ENCODE peak calls at places on chromosomes 3 and 15, in six cellular contexts. B, K, R, Z, A and D are unnamed samples.

GRCh38 chr3:24505678-24506560 is 11.3 kb upstream of the THRB start:
- ATAC-seq in R (no peak), K (no peak), A (no peak), B (no peak), Z (no peak), D (no peak)

GRCh38 chr3:33187368-33187634 is 31.3 kb downstream of the SUSD5 start:
- ATAC-seq in A (no peak), K (peak), R (no peak), B (no peak), Z (no peak), D (no peak)

GRCh38 chr15:67771201-67771600 is 54.1 kb upstream of the SKOR1 start:
- ATAC-seq in R (no peak), Z (no peak), K (no peak), B (no peak), A (no peak), D (no peak)

GRCh38 chr3:128493221-128494151 is 485 bp upstream of the GATA2 start:
- ATAC-seq in Z (no peak), B (no peak), K (peak), A (no peak), R (no peak), D (no peak)

GRCh38 chr3:107861904-107862303 is 228.9 kb downstream of the CD47 start:
- ATAC-seq in B (no peak), K (no peak), A (no peak), R (no peak), Z (no peak), D (no peak)

GRCh38 chr3:43962043-43962442 is 271.3 kb downstream of the ABHD5 start:
- ATAC-seq in R (no peak), B (no peak), K (no peak), A (no peak), Z (no peak), D (no peak)

GRCh38 chr3:150370982-150371381 is 37.1 kb upstream of the TSC22D2 start:
- ATAC-seq in B (no peak), Z (no peak), A (no peak), R (no peak), K (no peak), D (no peak)

GRCh38 chr3:41629072-41629471 is 332.8 kb downstream of the ULK4 start:
- ATAC-seq in B (no peak), Z (no peak), R (no peak), A (no peak), K (no peak), D (no peak)

GRCh38 chr3:123424321-123424998 is 24.4 kb downstream of the ADCY5 start:
- ATAC-seq in R (no peak), Z (no peak), A (no peak), B (no peak), K (no peak), D (no peak)

GRCh38 chr15:87228460-87228859 is 1028.1 kb downstream of the NTRK3 start:
- ATAC-seq in R (no peak), A (no peak), B (no peak), Z (no peak), K (no peak), D (no peak)

GRCh38 chr3:128478576-128479506 is 12.2 kb upstream of the DNAJB8 start:
- ATAC-seq in B (no peak), K (no peak), Z (no peak), A (no peak), R (no peak), D (no peak)

GRCh38 chr3:23938657-23939056 is 6.4 kb upstream of the NR1D2 start:
- ATAC-seq in K (no peak), B (no peak), Z (no peak), A (no peak), R (no peak), D (no peak)

GRCh38 chr3:18841422-18842343 is 306.6 kb upstream of the KCNH8 start:
- ATAC-seq in R (no peak), K (no peak), A (no peak), B (no peak), Z (no peak), D (no peak)

GRCh38 chr3:170506556-170506955 is 79.3 kb downstream of the SLC7A14 start:
- ATAC-seq in R (no peak), B (no peak), Z (no peak), K (no peak), A (no peak), D (no peak)

GRCh38 chr3:150956376-150956775 is 16.2 kb downstream of the CLRN1 start:
- ATAC-seq in R (no peak), A (peak), Z (no peak), B (no peak), K (no peak), D (peak)

GRCh38 chr3:32405711-32406323 is 14.2 kb downstream of the CMTM7 start:
- ATAC-seq in A (no peak), K (no peak), Z (no peak), R (no peak), B (no peak), D (no peak)

GRCh38 chr3:149340310-149340933 is 7.0 kb upstream of the TM4SF18 start:
- ATAC-seq in R (peak), K (peak), Z (peak), B (no peak), A (peak), D (no peak)

GRCh38 chr3:179410317-179410716 is 41.0 kb downstream of the GNB4 start:
- ATAC-seq in R (peak), A (peak), K (peak), B (no peak), Z (no peak), D (no peak)

GRCh38 chr15:55257933-55258332 is 31.7 kb downstream of the RAB27A start:
- ATAC-seq in R (no peak), A (no peak), K (no peak), Z (peak), B (peak), D (no peak)